ENCODE peak calls at places on chromosomes 12 and 14, in five cellular contexts. C is prostate gland; Y is stimulated activated CD8-positive, alpha-beta memory T cell treated with anti-CD3 and anti-CD28 coated beads, Interleukin-7, amount 100 ng/mL, for 4 hours; H is endothelial cell; P is effector memory CD8-positive, alpha-beta T cell. X is an unnamed sample.

GRCh38 chr14:65373671-65374039 is 38.9 kb upstream of the FUT8 start:
- DNase-seq in C (peak), Y (no peak), H (no peak), P (no peak), X (no peak)

GRCh38 chr12:128510527-128510926 is 243.6 kb downstream of the TMEM132C start:
- DNase-seq in C (no peak), Y (no peak), H (no peak), P (no peak), X (no peak)

GRCh38 chr12:54603173-54603814 is 14.8 kb upstream of the PPP1R1A start:
- DNase-seq in C (peak), Y (peak), H (peak), P (peak), X (peak)

GRCh38 chr14:22513066-22513812 is 75.8 kb downstream of the DAD1 start:
- DNase-seq in C (no peak), Y (no peak), H (no peak), P (no peak), X (no peak)

GRCh38 chr12:84315926-84316325 is 596.7 kb downstream of the SLC6A15 start:
- DNase-seq in C (no peak), Y (no peak), H (no peak), P (no peak), X (no peak)

GRCh38 chr12:27158322-27158721 is 75.9 kb upstream of the C12orf71 start:
- DNase-seq in C (no peak), Y (no peak), H (no peak), P (no peak), X (no peak)

GRCh38 chr12:49389092-49389703 is 21.9 kb downstream of the SPATS2 start:
- DNase-seq in C (no peak), Y (peak), H (peak), P (peak), X (no peak)

GRCh38 chr14:85634205-85634604 is 104.3 kb downstream of the FLRT2 start:
- DNase-seq in C (no peak), Y (no peak), H (no peak), P (no peak), X (no peak)

GRCh38 chr12:59570134-59570533 is 25.7 kb upstream of the SLC16A7 start:
- DNase-seq in C (no peak), Y (no peak), H (no peak), P (no peak), X (no peak)

GRCh38 chr14:103973354-103973753 is 31.0 kb upstream of the RD3L start:
- DNase-seq in C (no peak), Y (no peak), H (no peak), P (no peak), X (no peak)

GRCh38 chr14:73452341-73453191 is 5.8 kb downstream of the NUMB start:
- DNase-seq in C (no peak), Y (no peak), H (no peak), P (no peak), X (no peak)

GRCh38 chr12:121472150-121472905 is 72.4 kb downstream of the RNF34 start:
- DNase-seq in C (no peak), Y (no peak), H (no peak), P (no peak), X (no peak)

GRCh38 chr12:86249856-86250255 is 6.3 kb downstream of the MGAT4C start:
- DNase-seq in C (no peak), Y (no peak), H (no peak), P (no peak), X (no peak)

GRCh38 chr12:66446276-66446675 is 144.0 kb downstream of the HELB start:
- DNase-seq in C (no peak), Y (no peak), H (no peak), P (no peak), X (no peak)

GRCh38 chr14:48035836-48036235 is 360.4 kb upstream of the MDGA2 start:
- DNase-seq in C (no peak), Y (no peak), H (no peak), P (no peak), X (no peak)

GRCh38 chr12:53998174-53998899 is 1.6 kb upstream of the HOXC9 start:
- DNase-seq in C (no peak), Y (no peak), H (no peak), P (no peak), X (no peak)

GRCh38 chr12:51631591-51631990 is 40.6 kb downstream of the SCN8A start:
- DNase-seq in C (no peak), Y (no peak), H (no peak), P (no peak), X (no peak)

GRCh38 chr12:106645074-106645421 is 62.2 kb downstream of the RFX4 start:
- DNase-seq in C (peak), Y (no peak), H (no peak), P (no peak), X (no peak)

GRCh38 chr12:100753837-100754236 is 40.7 kb upstream of the ANO4 start:
- DNase-seq in C (no peak), Y (no peak), H (no peak), P (no peak), X (no peak)

X was measured in NK-92 treated with Interleukin-12 subunit alpha and Interleukin-12 subunit beta, amount 100 ng/mL, for 24 hours.